ENCODE peak calls at places on chromosomes 12 and 14, in four cellular contexts. S is A549, W is Caco-2, P is stomach. R is an unnamed sample.

GRCh38 chr12:74111688-74112360 is 425.8 kb upstream of the ATXN7L3B start:
- DNase-seq in P (no peak), S (no peak), W (peak; percentile 57), R (no peak)

GRCh38 chr12:110579239-110579888 is 3.8 kb downstream of the PPTC7 start:
- DNase-seq in P (no peak), S (no peak), W (no peak), R (no peak)

GRCh38 chr14:35385042-35385839 is 19.3 kb downstream of the NFKBIA start:
- DNase-seq in S (peak; percentile 56), P (peak; percentile 63), W (no peak), R (peak; percentile 96)

GRCh38 chr14:36097356-36097755 is 79.2 kb downstream of the PTCSC3 start:
- DNase-seq in S (no peak), W (no peak), P (no peak), R (no peak)

GRCh38 chr12:6226701-6227096 is 26.5 kb downstream of the CD9 start:
- DNase-seq in S (no peak), P (no peak), W (no peak), R (no peak)

GRCh38 chr12:118582863-118583262 is 206.5 kb downstream of the SUDS3 start:
- DNase-seq in W (no peak), S (no peak), P (no peak), R (no peak)

GRCh38 chr12:1937481-1938224 is 19.2 kb upstream of the CACNA2D4 start:
- DNase-seq in S (no peak), W (no peak), P (peak; percentile 38), R (no peak)

GRCh38 chr14:68627868-68628604 is 164.8 kb downstream of the ZFP36L1 start:
- DNase-seq in P (peak; percentile 77), W (peak; percentile 84), S (no peak), R (peak; percentile 85)

GRCh38 chr12:80443974-80444666 is at the start of gene PTPRQ:
- DNase-seq in W (no peak), P (no peak), S (no peak), R (no peak)

GRCh38 chr14:104724981-104725771 is 1.1 kb downstream of the ADSS1 start:
- DNase-seq in P (peak; percentile 45), S (peak; percentile 59), W (no peak), R (no peak)

GRCh38 chr12:44157359-44157758 is 321.5 kb downstream of the TMEM117 start:
- DNase-seq in P (no peak), W (no peak), S (no peak), R (no peak)

GRCh38 chr12:65778268-65779090 is 45.8 kb upstream of the HMGA2 start:
- DNase-seq in P (no peak), S (no peak), W (no peak), R (no peak)

GRCh38 chr14:91387996-91388395 is 29.6 kb downstream of the CCDC88C start:
- DNase-seq in P (no peak), W (no peak), S (no peak), R (no peak)

GRCh38 chr14:99325016-99325415 is 53.0 kb upstream of the BCL11B start:
- DNase-seq in W (no peak), P (no peak), S (no peak), R (peak; percentile 73)

GRCh38 chr14:99327458-99328250 is 55.7 kb upstream of the BCL11B start:
- DNase-seq in P (no peak), S (no peak), W (peak; percentile 78), R (peak; percentile 70)

GRCh38 chr14:99325591-99325990 is 53.6 kb upstream of the BCL11B start:
- DNase-seq in P (no peak), W (no peak), S (no peak), R (peak; percentile 77)

GRCh38 chr14:99326041-99326710 is 54.2 kb upstream of the BCL11B start:
- DNase-seq in S (no peak), P (no peak), W (no peak), R (peak; percentile 56)

GRCh38 chr14:99327050-99327449 is 55.1 kb upstream of the BCL11B start:
- DNase-seq in W (no peak), S (no peak), P (no peak), R (peak; percentile 34)
- TF ChIP-seq CTCF in W (no peak), S (no peak), P (no peak), R (no peak)

GRCh38 chr12:90945070-90945649 is 9.8 kb downstream of the CCER1 start:
- DNase-seq in P (no peak), S (peak; percentile 27), W (no peak), R (no peak)
- TF ChIP-seq CTCF in P (no peak), S (peak; percentile 62), W (peak; percentile 45), R (peak; percentile 70)

GRCh38 chr14:57884175-57884574 is 18.3 kb upstream of the SLC35F4 start:
- DNase-seq in S (no peak), P (no peak), W (no peak), R (no peak)
- TF ChIP-seq CTCF in S (peak; percentile 9), P (no peak), W (no peak), R (no peak)

GRCh38 chr12:124813782-124814181 is 49.9 kb downstream of the SCARB1 start:
- DNase-seq in W (no peak), S (no peak), P (no peak), R (no peak)
- TF ChIP-seq CTCF in W (no peak), S (no peak), P (no peak), R (no peak)

GRCh38 chr14:26872510-26872909 is 274.7 kb upstream of the NOVA1 start:
- DNase-seq in P (peak; percentile 37), W (no peak), S (no peak), R (no peak)
- TF ChIP-seq CTCF in P (no peak), W (no peak), S (no peak), R (no peak)

GRCh38 chr12:109385339-109386078 is 37.8 kb downstream of the MYO1H start:
- DNase-seq in W (no peak), P (no peak), S (peak; percentile 51), R (no peak)

GRCh38 chr12:109388167-109388563 is 40.5 kb downstream of the MYO1H start:
- DNase-seq in P (no peak), W (no peak), S (no peak), R (no peak)

GRCh38 chr12:109386079-109386473 is 38.4 kb downstream of the MYO1H start:
- DNase-seq in P (no peak), W (no peak), S (no peak), R (no peak)

GRCh38 chr12:109389146-109389545 is 41.4 kb downstream of the MYO1H start:
- DNase-seq in S (peak; percentile 20), P (no peak), W (peak; percentile 50), R (no peak)

GRCh38 chr12:109387425-109388166 is 39.9 kb downstream of the MYO1H start:
- DNase-seq in S (peak; percentile 43), P (no peak), W (no peak), R (no peak)
- TF ChIP-seq CTCF in S (peak; percentile 57), P (no peak), W (peak; percentile 70), R (peak; percentile 54)

DNA sequence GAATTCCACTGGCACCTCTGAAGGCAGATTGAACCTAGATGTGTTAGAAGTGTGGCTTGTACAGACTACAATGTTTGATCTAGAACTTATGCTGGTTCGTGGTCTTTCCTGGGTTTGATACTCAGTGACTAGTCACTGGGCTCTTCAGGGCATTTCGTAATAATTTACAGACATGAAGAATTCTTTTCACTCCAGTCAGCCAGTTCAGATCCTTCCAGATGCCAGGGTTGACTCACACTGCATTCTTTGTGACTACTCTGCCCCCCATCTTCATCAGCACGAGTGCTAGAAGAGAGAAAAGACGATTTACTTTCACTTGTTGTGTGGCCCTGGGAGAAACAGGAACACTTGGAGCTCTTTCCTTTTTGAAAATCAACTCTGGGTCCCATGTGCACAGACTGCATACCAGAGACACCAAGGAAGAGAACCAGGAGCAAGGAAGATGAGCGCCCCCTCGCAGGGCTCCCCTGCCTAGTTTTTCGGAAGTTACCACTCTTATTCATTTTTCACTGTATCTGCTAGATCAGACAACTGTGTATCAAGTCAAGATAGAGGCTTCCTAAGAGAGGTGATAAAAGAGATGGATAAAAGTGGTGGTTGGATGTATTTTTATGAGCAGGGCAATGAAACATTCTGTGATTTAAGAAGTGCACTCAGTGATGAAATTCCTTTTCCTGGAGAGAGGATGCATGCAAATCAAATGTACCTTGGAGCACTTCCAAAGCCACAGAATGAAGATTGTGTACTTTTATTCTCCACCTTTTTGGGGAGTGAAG is 33.5 kb upstream of the EVL start:
- DNase-seq in P (no peak), S (peak; percentile 96), W (no peak), R (peak; percentile 85)
- TF ChIP-seq CTCF in P (no peak), S (peak; percentile 57), W (no peak), R (peak; percentile 23)